ENCODE peak calls at places on chromosomes 5 and 9, in four cellular contexts. M is H9, C is left ventricle myocardium inferior, V is psoas muscle. N is an unnamed sample.

GRCh38 chr5:179344301-179345178 is 721 bp downstream of the ADAMTS2 start:
- DNase-seq in M (no peak), C (no peak), V (no peak), N (peak)

GRCh38 chr5:1510151-1510561 is 13.6 kb downstream of the LPCAT1 start:
- DNase-seq in M (peak), C (peak), V (peak), N (peak)

GRCh38 chr5:122921826-122922225 is 76.4 kb downstream of the SNX24 start:
- DNase-seq in M (no peak), C (no peak), V (no peak), N (no peak)

GRCh38 chr9:133353548-133353947 is 2.7 kb downstream of the SURF1 start:
- DNase-seq in M (no peak), C (no peak), V (no peak), N (no peak)

GRCh38 chr9:132942541-132943182 is 1.8 kb downstream of the TSC1 start:
- DNase-seq in M (no peak), C (no peak), V (no peak), N (no peak)

GRCh38 chr5:132012385-132013005 is 1.0 kb upstream of the ACSL6 start:
- DNase-seq in M (peak), C (peak), V (peak), N (peak)

GRCh38 chr5:96114736-96115466 is 153.2 kb upstream of the ELL2 start:
- DNase-seq in M (no peak), C (no peak), V (no peak), N (no peak)

GRCh38 chr5:73296772-73297171 is 123.8 kb downstream of the TMEM174 start:
- DNase-seq in M (no peak), C (no peak), V (no peak), N (no peak)

GRCh38 chr5:74865799-74866652 is at the start of gene FAM169A:
- DNase-seq in M (peak), C (no peak), V (no peak), N (no peak)

GRCh38 chr5:14676320-14676719 is 11.8 kb downstream of the OTULIN start:
- DNase-seq in M (no peak), C (no peak), V (no peak), N (peak)

GRCh38 chr9:109063765-109064164 is 50.5 kb upstream of the CTNNAL1 start:
- DNase-seq in M (no peak), C (no peak), V (no peak), N (no peak)

GRCh38 chr5:52269853-52270252 is 517.9 kb upstream of the ITGA1 start:
- DNase-seq in M (no peak), C (no peak), V (no peak), N (no peak)

GRCh38 chr9:21605489-21605931 is 123.4 kb upstream of the IFNE start:
- DNase-seq in M (no peak), C (no peak), V (no peak), N (no peak)

GRCh38 chr5:7802855-7803254 is 48.1 kb downstream of the CFAP90 start:
- DNase-seq in M (no peak), C (no peak), V (no peak), N (no peak)

GRCh38 chr9:131854334-131854733 is 114.5 kb upstream of the RAPGEF1 start:
- DNase-seq in M (no peak), C (no peak), V (no peak), N (no peak)

GRCh38 chr5:61277781-61278180 is 54.3 kb upstream of the ZSWIM6 start:
- DNase-seq in M (no peak), C (no peak), V (no peak), N (no peak)

GRCh38 chr5:25009063-25009462 is 364.3 kb upstream of the CDH10 start:
- DNase-seq in M (no peak), C (no peak), V (no peak), N (no peak)

GRCh38 chr9:131864531-131864930 is 124.7 kb upstream of the RAPGEF1 start:
- DNase-seq in M (no peak), C (no peak), V (peak), N (peak)

GRCh38 chr5:144230806-144231205 is 60.1 kb downstream of the KCTD16 start:
- DNase-seq in M (no peak), C (no peak), V (no peak), N (no peak)

GRCh38 chr9:28051559-28051958 is 478.3 kb upstream of the C9orf72 start:
- DNase-seq in M (no peak), C (no peak), V (no peak), N (no peak)

GRCh38 chr5:61498121-61498520 is 166.1 kb downstream of the ZSWIM6 start:
- DNase-seq in M (no peak), C (no peak), V (no peak), N (no peak)

GRCh38 chr9:112532427-112532826 is 45.8 kb downstream of the KIAA1958 start:
- DNase-seq in M (no peak), C (no peak), V (no peak), N (peak)

GRCh38 chr9:116271991-116272390 is 118.4 kb downstream of the PAPPA start:
- DNase-seq in M (peak), C (no peak), V (no peak), N (no peak)

GRCh38 chr9:70285981-70286616 is 27.3 kb downstream of the SMC5 start:
- DNase-seq in M (no peak), C (no peak), V (no peak), N (no peak)

GRCh38 chr9:109497193-109498165 is 628 bp downstream of the PTPN3 start:
- DNase-seq in M (no peak), C (no peak), V (no peak), N (peak)

GRCh38 chr5:10567181-10567591 is 3.3 kb downstream of the ANKRD33B start:
- DNase-seq in M (no peak), C (no peak), V (peak), N (no peak)

GRCh38 chr5:180423133-180423532 is 70.0 kb upstream of the GFPT2 start:
- DNase-seq in M (no peak), C (no peak), V (no peak), N (no peak)

GRCh38 chr9:3740690-3741419 is 215.1 kb upstream of the RFX3 start:
- DNase-seq in M (no peak), C (no peak), V (no peak), N (no peak)

GRCh38 chr9:106619211-106619610 is 243.8 kb upstream of the ZNF462 start:
- DNase-seq in M (no peak), C (no peak), V (no peak), N (no peak)

GRCh38 chr5:120160120-120160895 is 303.8 kb upstream of the PRR16 start:
- DNase-seq in M (no peak), C (no peak), V (no peak), N (no peak)

GRCh38 chr9:129597355-129598088 is 23.4 kb downstream of the C9orf50 start:
- DNase-seq in M (peak), C (peak), V (peak), N (peak)

GRCh38 chr5:135041726-135042125 is 7.7 kb upstream of the PITX1 start:
- DNase-seq in M (no peak), C (no peak), V (peak), N (peak)

GRCh38 chr5:126519637-126520592 is 75.1 kb downstream of the ALDH7A1 start:
- DNase-seq in M (no peak), C (peak), V (no peak), N (no peak)

GRCh38 chr5:540215-541147 is 16.2 kb upstream of the SLC9A3 start:
- DNase-seq in M (no peak), C (no peak), V (peak), N (peak)

GRCh38 chr5:40432836-40433235 is 246.9 kb upstream of the PTGER4 start:
- DNase-seq in M (no peak), C (no peak), V (no peak), N (no peak)
- H3K27ac ChIP-seq in M (no peak), C (no peak), V (no peak), N (no peak)

GRCh38 chr9:120715331-120715924 is 1.2 kb upstream of the MEGF9 start:
- DNase-seq in M (peak), C (peak), V (peak), N (peak)
- H3K27ac ChIP-seq in M (no peak), C (peak), V (no peak), N (no peak)

GRCh38 chr9:81690251-81690851 is 1.0 kb upstream of the TLE1 start:
- DNase-seq in M (peak), C (no peak), V (peak), N (no peak)
- H3K27ac ChIP-seq in M (no peak), C (peak), V (peak), N (no peak)

GRCh38 chr9:99143661-99144060 is 38.7 kb downstream of the TGFBR1 start:
- DNase-seq in M (no peak), C (no peak), V (no peak), N (no peak)

GRCh38 chr9:99140685-99141314 is 35.9 kb downstream of the TGFBR1 start:
- DNase-seq in M (peak), C (no peak), V (peak), N (no peak)

GRCh38 chr9:99142275-99142674 is 37.4 kb downstream of the TGFBR1 start:
- DNase-seq in M (no peak), C (no peak), V (no peak), N (no peak)

GRCh38 chr9:99139868-99140267 is 35.0 kb downstream of the TGFBR1 start:
- DNase-seq in M (no peak), C (no peak), V (no peak), N (no peak)

GRCh38 chr9:99141849-99142248 is 36.9 kb downstream of the TGFBR1 start:
- DNase-seq in M (no peak), C (no peak), V (no peak), N (no peak)
- H3K27ac ChIP-seq in M (no peak), C (no peak), V (no peak), N (no peak)

DNA sequence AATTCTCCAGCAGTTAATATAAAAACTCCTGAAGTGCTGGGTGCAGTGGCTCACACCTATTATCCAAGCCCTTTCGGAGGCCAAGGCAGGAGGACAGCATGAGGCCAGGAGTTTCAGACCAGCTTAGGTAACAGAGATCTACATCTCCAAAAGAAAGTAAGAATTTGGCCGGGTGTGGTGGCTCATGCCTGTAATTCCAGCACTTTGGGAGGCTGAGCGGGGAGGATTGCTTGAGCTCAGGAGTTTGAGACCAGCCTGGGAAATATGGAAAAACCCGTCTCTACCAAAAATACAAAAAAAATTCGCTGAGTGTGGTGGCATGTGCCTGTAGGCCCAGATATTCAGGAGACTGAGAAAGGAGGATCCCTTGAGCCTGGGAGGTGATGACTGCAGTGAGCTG is 6.7 kb upstream of the GPBP1 start:
- DNase-seq in M (no peak), C (no peak), V (no peak), N (no peak)
- H3K27ac ChIP-seq in M (no peak), C (no peak), V (no peak), N (no peak)

GRCh38 chr9:34992376-34992951 is 2.9 kb downstream of the DNAJB5 start:
- DNase-seq in M (peak), C (peak), V (peak), N (peak)

GRCh38 chr9:34989946-34990635 is 546 bp downstream of the DNAJB5 start:
- DNase-seq in M (peak), C (peak), V (peak), N (peak)

GRCh38 chr9:34990908-34991832 is 1.6 kb downstream of the DNAJB5 start:
- DNase-seq in M (peak), C (no peak), V (peak), N (peak)

GRCh38 chr9:34993502-34994428 is 4.2 kb downstream of the DNAJB5 start:
- DNase-seq in M (peak), C (peak), V (peak), N (peak)

GRCh38 chr9:34991833-34992375 is 2.4 kb downstream of the DNAJB5 start:
- DNase-seq in M (peak), C (peak), V (peak), N (no peak)
- H3K27ac ChIP-seq in M (no peak), C (peak), V (no peak), N (peak)

GRCh38 chr5:72251386-72251785 is 68.7 kb downstream of the MRPS27 start:
- DNase-seq in M (no peak), C (no peak), V (no peak), N (no peak)

GRCh38 chr5:72255670-72256069 is 64.4 kb downstream of the MRPS27 start:
- DNase-seq in M (no peak), C (no peak), V (no peak), N (no peak)

GRCh38 chr5:72255237-72255636 is 64.8 kb downstream of the MRPS27 start:
- DNase-seq in M (no peak), C (no peak), V (no peak), N (no peak)

GRCh38 chr5:72252008-72252407 is 68.0 kb downstream of the MRPS27 start:
- DNase-seq in M (no peak), C (no peak), V (no peak), N (no peak)

GRCh38 chr5:72252574-72253155 is 67.4 kb downstream of the MRPS27 start:
- DNase-seq in M (no peak), C (no peak), V (no peak), N (no peak)
- H3K27ac ChIP-seq in M (no peak), C (no peak), V (no peak), N (peak)

N was measured in aorta.